ENCODE peak calls at places on chromosomes 2 and 18, in nine cellular contexts. U is PC-3, X is neural crest cell, F is psoas muscle, J is heart right ventricle, M is OCI-LY7, L is fibroblast of mammary gland, G is B cell, E is glutamatergic neuron. Z is an unnamed sample.

GRCh38 chr2:144460981-144461766 is 58.7 kb downstream of the ZEB2 start:
- DNase-seq in U (no peak), X (peak; percentile 36), F (peak; percentile 42), J (peak; percentile 79), M (no peak), L (peak; percentile 89), G (no peak), E (no peak), Z (no peak)

GRCh38 chr18:46408334-46408987 is 248.6 kb downstream of the LOXHD1 start:
- DNase-seq in U (no peak), X (no peak), F (no peak), J (no peak), M (peak; percentile 5), L (no peak), G (no peak), E (no peak), Z (no peak)

GRCh38 chr2:239322414-239323086 is 78.3 kb downstream of the HDAC4 start:
- DNase-seq in U (no peak), X (no peak), F (peak; percentile 31), J (peak; percentile 4), M (no peak), L (peak; percentile 77), G (no peak), E (no peak), Z (peak; percentile 70)

GRCh38 chr2:12404497-12404896 is 312.2 kb upstream of the TRIB2 start:
- DNase-seq in U (no peak), X (no peak), F (no peak), J (no peak), M (no peak), L (no peak), G (no peak), E (no peak), Z (no peak)

GRCh38 chr18:73848656-73849055 is 299.0 kb downstream of the FBXO15 start:
- DNase-seq in U (peak; percentile 79), X (no peak), F (no peak), J (no peak), M (no peak), L (peak; percentile 93), G (no peak), E (no peak), Z (peak; percentile 48)

GRCh38 chr2:150107816-150108215 is 379.7 kb downstream of the RND3 start:
- DNase-seq in U (peak; percentile 68), X (no peak), F (no peak), J (no peak), M (no peak), L (peak; percentile 27), G (no peak), E (no peak), Z (peak; percentile 41)

GRCh38 chr2:135745545-135745944 is 3.9 kb downstream of the UBXN4 start:
- DNase-seq in U (peak; percentile 52), X (no peak), F (no peak), J (no peak), M (no peak), L (peak; percentile 76), G (no peak), E (no peak), Z (peak; percentile 8)

GRCh38 chr2:230762317-230762896 is 49.8 kb downstream of the CAB39 start:
- DNase-seq in U (peak; percentile 62), X (peak; percentile 16), F (no peak), J (no peak), M (peak; percentile 53), L (no peak), G (no peak), E (peak; percentile 43), Z (peak; percentile 65)

GRCh38 chr2:208373460-208374089 is 33.0 kb upstream of the PTH2R start:
- DNase-seq in U (peak; percentile 73), X (peak; percentile 49), F (no peak), J (peak; percentile 24), M (peak; percentile 54), L (peak; percentile 61), G (peak; percentile 50), E (peak; percentile 33), Z (peak; percentile 59)

GRCh38 chr18:13218376-13219011 is at the start of gene LDLRAD4:
- DNase-seq in U (no peak), X (peak; percentile 32), F (peak; percentile 58), J (peak; percentile 76), M (no peak), L (no peak), G (peak; percentile 56), E (peak; percentile 59), Z (no peak)

GRCh38 chr2:133200684-133201421 is 367.4 kb downstream of the NCKAP5 start:
- DNase-seq in U (peak; percentile 91), X (no peak), F (no peak), J (no peak), M (no peak), L (peak; percentile 94), G (no peak), E (no peak), Z (peak; percentile 61)

GRCh38 chr2:177880278-177880677 is 192.3 kb downstream of the PDE11A start:
- DNase-seq in U (no peak), X (no peak), F (no peak), J (no peak), M (no peak), L (no peak), G (no peak), E (no peak), Z (no peak)

GRCh38 chr2:191864623-191865521 is 18.0 kb upstream of the CAVIN2 start:
- DNase-seq in U (peak; percentile 23), X (no peak), F (no peak), J (no peak), M (no peak), L (peak; percentile 56), G (no peak), E (no peak), Z (peak; percentile 65)

GRCh38 chr2:9003616-9004337 is at the start of gene MBOAT2:
- DNase-seq in U (peak; percentile 86), X (peak; percentile 88), F (peak; percentile 83), J (peak; percentile 86), M (peak; percentile 75), L (peak; percentile 80), G (peak; percentile 96), E (peak; percentile 96), Z (peak; percentile 84)

GRCh38 chr2:182372661-182373060 is 54.2 kb downstream of the PDE1A start:
- DNase-seq in U (peak; percentile 90), X (no peak), F (no peak), J (peak; percentile 39), M (no peak), L (peak; percentile 91), G (no peak), E (no peak), Z (peak; percentile 85)

GRCh38 chr18:31171159-31171839 is 8.6 kb upstream of the DSC1 start:
- DNase-seq in U (no peak), X (no peak), F (no peak), J (no peak), M (no peak), L (no peak), G (no peak), E (no peak), Z (no peak)

GRCh38 chr18:31170335-31170734 is 7.7 kb upstream of the DSC1 start:
- DNase-seq in U (no peak), X (no peak), F (no peak), J (no peak), M (no peak), L (no peak), G (no peak), E (no peak), Z (no peak)
- TF ChIP-seq CTCF in U (no peak), X (no peak), F (no peak), J (no peak), M (no peak), L (no peak), G (no peak), E (no peak), Z (no peak)

GRCh38 chr2:170005702-170006101 is 172.2 kb upstream of the MYO3B start:
- DNase-seq in U (no peak), X (no peak), F (no peak), J (no peak), M (no peak), L (no peak), G (no peak), E (no peak), Z (peak; percentile 2)
- TF ChIP-seq CTCF in U (peak; percentile 38), X (no peak), F (no peak), J (no peak), M (no peak), L (no peak), G (no peak), E (no peak), Z (no peak)

GRCh38 chr2:43370705-43371104 is 144.3 kb upstream of the ZFP36L2 start:
- DNase-seq in U (no peak), X (no peak), F (no peak), J (no peak), M (no peak), L (peak; percentile 52), G (no peak), E (no peak), Z (peak; percentile 3)

GRCh38 chr2:43379494-43379893 is 153.1 kb upstream of the ZFP36L2 start:
- DNase-seq in U (no peak), X (no peak), F (no peak), J (no peak), M (no peak), L (no peak), G (no peak), E (no peak), Z (no peak)

GRCh38 chr2:43375746-43376522 is 149.5 kb upstream of the ZFP36L2 start:
- DNase-seq in U (no peak), X (no peak), F (no peak), J (no peak), M (no peak), L (no peak), G (no peak), E (no peak), Z (no peak)

GRCh38 chr2:43372386-43373081 is 146.1 kb upstream of the ZFP36L2 start:
- DNase-seq in U (no peak), X (no peak), F (no peak), J (no peak), M (no peak), L (no peak), G (no peak), E (no peak), Z (no peak)

GRCh38 chr2:43376523-43377198 is 150.3 kb upstream of the ZFP36L2 start:
- DNase-seq in U (peak; percentile 31), X (no peak), F (no peak), J (no peak), M (no peak), L (no peak), G (no peak), E (no peak), Z (no peak)
- TF ChIP-seq CTCF in U (no peak), X (no peak), F (no peak), J (no peak), M (no peak), L (no peak), G (no peak), E (no peak), Z (no peak)

DNA sequence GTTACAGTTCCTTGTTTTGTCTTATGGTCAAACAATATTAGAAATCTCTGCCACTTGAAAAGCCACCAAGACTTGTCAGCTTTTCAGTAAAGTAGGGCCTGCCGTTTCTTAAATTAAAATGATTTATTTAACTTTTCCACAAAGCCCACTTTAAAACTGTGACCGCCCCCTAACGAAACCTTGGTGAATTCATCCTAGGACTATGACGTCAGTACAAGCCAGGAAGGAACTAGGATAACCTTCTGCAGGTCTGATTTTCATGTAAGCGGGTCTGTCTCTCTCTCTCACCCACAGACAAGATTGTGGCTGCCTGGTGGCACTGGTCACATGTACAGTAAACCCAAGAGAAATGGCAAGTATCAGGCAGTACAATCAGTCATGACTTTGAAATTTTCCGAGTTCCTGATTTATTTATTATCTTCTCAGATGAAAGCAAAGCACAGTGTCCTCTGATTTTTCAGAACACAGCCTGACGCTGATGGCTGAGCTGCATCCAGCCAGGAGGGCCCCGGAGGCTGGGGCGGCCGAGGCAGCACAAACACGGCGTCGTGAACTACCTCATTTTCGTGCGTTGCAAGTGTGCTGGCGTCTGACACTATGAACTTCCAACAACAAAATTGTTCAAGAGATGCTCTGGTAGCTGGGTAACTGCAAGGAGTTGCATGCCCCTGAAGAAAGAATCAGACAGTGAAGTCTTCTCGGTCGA is 18.9 kb downstream of the SALL3 start:
- DNase-seq in U (no peak), X (no peak), F (no peak), J (no peak), M (no peak), L (no peak), G (no peak), E (no peak), Z (no peak)
- TF ChIP-seq CTCF in U (no peak), X (no peak), F (no peak), J (no peak), M (no peak), L (no peak), G (no peak), E (no peak), Z (no peak)